ENCODE peak calls at places on chromosomes 16 and 17, in ten cellular contexts. O is activated naive CD4-positive, alpha-beta T cell treated with Interleukin-2 at 50 U/mL for 16 hours; Y is AG09309; F is stimulated activated CD4-positive, alpha-beta T cell treated with anti-CD3 and anti-CD28 coated beads, TNF-alpha, amount 100 ng/mL, for 1 hour; N is stimulated activated naive CD8-positive, alpha-beta T cell treated with anti-CD3 and anti-CD28 coated beads, Interleukin-15, amount 100 ng/mL, for 72 hours; S is HEK293T; M is GM18507; G is ascending aorta; U is T-helper 1 cell; A is HS-27A. T is an unnamed sample.
A peak's percentile ranks its signal among the peaks of the same experiment; 100 is the strongest.

GRCh38 chr17:18315498-18316360 is 636 bp downstream of the SMCR8 start:
- DNase-seq in O (no peak), Y (no peak), F (no peak), N (no peak), S (no peak), M (no peak), G (no peak), U (peak; percentile 31), A (no peak), T (no peak)

GRCh38 chr16:2835638-2836493 is 5.8 kb downstream of the ZG16B start:
- DNase-seq in O (no peak), Y (peak; percentile 96), F (no peak), N (no peak), S (no peak), M (no peak), G (no peak), U (no peak), A (peak; percentile 98), T (no peak)

GRCh38 chr16:4131621-4132020 is 15.4 kb upstream of the ADCY9 start:
- DNase-seq in O (no peak), Y (no peak), F (no peak), N (no peak), S (no peak), M (no peak), G (no peak), U (no peak), A (no peak), T (no peak)

GRCh38 chr17:7809086-7809790 is 24.8 kb upstream of the KDM6B start:
- DNase-seq in O (no peak), Y (no peak), F (no peak), N (no peak), S (no peak), M (no peak), G (no peak), U (no peak), A (no peak), T (no peak)

GRCh38 chr17:59825533-59826316 is 67.0 kb downstream of the TUBD1 start:
- DNase-seq in O (peak; percentile 54), Y (no peak), F (no peak), N (no peak), S (no peak), M (no peak), G (no peak), U (no peak), A (no peak), T (no peak)

GRCh38 chr16:66904428-66904845 is 14.2 kb downstream of the CDH16 start:
- DNase-seq in O (no peak), Y (no peak), F (no peak), N (no peak), S (no peak), M (no peak), G (no peak), U (no peak), A (no peak), T (no peak)

GRCh38 chr17:7235693-7236665 is 1.7 kb upstream of the DVL2 start:
- DNase-seq in O (peak; percentile 22), Y (no peak), F (no peak), N (no peak), S (no peak), M (no peak), G (no peak), U (no peak), A (no peak), T (no peak)

GRCh38 chr16:86112178-86112577 is 213.2 kb downstream of the IRF8 start:
- DNase-seq in O (no peak), Y (no peak), F (no peak), N (no peak), S (no peak), M (no peak), G (no peak), U (no peak), A (no peak), T (no peak)

GRCh38 chr17:13568746-13569739 is 32.7 kb downstream of the HS3ST3A1 start:
- DNase-seq in O (no peak), Y (no peak), F (no peak), N (no peak), S (no peak), M (no peak), G (no peak), U (no peak), A (no peak), T (no peak)

GRCh38 chr17:4693416-4693815 is 10.5 kb downstream of the PELP1 start:
- DNase-seq in O (no peak), Y (no peak), F (no peak), N (no peak), S (no peak), M (no peak), G (no peak), U (no peak), A (no peak), T (no peak)

GRCh38 chr16:10817963-10818941 is at the start of gene TVP23A:
- DNase-seq in O (no peak), Y (no peak), F (no peak), N (no peak), S (no peak), M (no peak), G (no peak), U (no peak), A (no peak), T (no peak)

GRCh38 chr17:37535906-37536305 is 46.2 kb downstream of the DUSP14 start:
- DNase-seq in O (no peak), Y (no peak), F (no peak), N (no peak), S (no peak), M (no peak), G (no peak), U (no peak), A (no peak), T (no peak)

GRCh38 chr16:23823475-23824407 is 12.0 kb upstream of the PRKCB start:
- DNase-seq in O (no peak), Y (no peak), F (no peak), N (no peak), S (no peak), M (no peak), G (no peak), U (no peak), A (no peak), T (no peak)

GRCh38 chr16:20383106-20384029 is 21.2 kb downstream of the PDILT start:
- DNase-seq in O (peak; percentile 19), Y (peak; percentile 17), F (peak; percentile 8), N (peak; percentile 47), S (peak; percentile 74), M (peak; percentile 40), G (peak; percentile 75), U (peak; percentile 21), A (peak; percentile 15), T (peak; percentile 44)

GRCh38 chr16:72959301-72959996 is 88.5 kb downstream of the ZFHX3 start:
- DNase-seq in O (no peak), Y (no peak), F (no peak), N (no peak), S (no peak), M (no peak), G (no peak), U (no peak), A (no peak), T (no peak)

GRCh38 chr16:72997141-72997542 is 50.8 kb downstream of the ZFHX3 start:
- DNase-seq in O (no peak), Y (no peak), F (no peak), N (no peak), S (no peak), M (no peak), G (peak; percentile 78), U (no peak), A (no peak), T (no peak)

GRCh38 chr17:75036643-75037268 is 10.0 kb downstream of the ATP5PD start:
- DNase-seq in O (peak; percentile 82), Y (no peak), F (peak; percentile 52), N (peak; percentile 72), S (peak; percentile 60), M (no peak), G (peak; percentile 90), U (peak; percentile 92), A (no peak), T (peak; percentile 17)

T was measured in hippocampal formation.